ENCODE peak calls at places on chromosome 5, in seven cellular contexts. T is aorta; G is HS-5; R is Kasumi-1; Y is stimulated activated CD8-positive, alpha-beta memory T cell treated with anti-CD3 and anti-CD28 coated beads, Interleukin-2, amount 100 ng/mL, for 1 hour; P is activated CD4-positive, alpha-beta T cell treated with anti-CD3 and anti-CD28 coated beads for 24 hours; J is AG08396. X is an unnamed sample.

GRCh38 chr5:91632871-91633270 is 249.8 kb upstream of the ARRDC3 start:
- DNase-seq in G (no peak), J (no peak), R (no peak), P (no peak), Y (no peak), T (no peak), X (no peak)

GRCh38 chr5:135230326-135230925 is 168.6 kb downstream of the MACROH2A1 start:
- DNase-seq in T (peak), P (no peak), J (peak), Y (no peak), R (peak), G (no peak), X (peak)

GRCh38 chr5:19018822-19019221 is 969.2 kb downstream of the CDH18 start:
- DNase-seq in J (no peak), P (no peak), R (no peak), T (no peak), Y (no peak), G (no peak), X (no peak)

GRCh38 chr5:97471951-97472350 is 288.9 kb upstream of the RIOK2 start:
- DNase-seq in T (no peak), P (no peak), R (no peak), G (no peak), Y (no peak), J (no peak), X (no peak)

GRCh38 chr5:179620703-179621350 is 2.6 kb downstream of the HNRNPH1 start:
- DNase-seq in T (no peak), Y (no peak), P (no peak), R (no peak), G (no peak), J (no peak), X (no peak)

GRCh38 chr5:98993512-98993911 is 64.7 kb upstream of the CHD1 start:
- DNase-seq in Y (no peak), G (no peak), J (no peak), R (no peak), T (no peak), P (no peak), X (no peak)

GRCh38 chr5:118637947-118638670 is 350.2 kb downstream of the DTWD2 start:
- DNase-seq in P (no peak), T (no peak), Y (no peak), G (no peak), J (no peak), R (no peak), X (no peak)

GRCh38 chr5:82676663-82677062 is 398.5 kb upstream of the RPS23 start:
- DNase-seq in T (no peak), R (peak), J (no peak), G (no peak), P (peak), Y (no peak), X (no peak)

GRCh38 chr5:139710370-139711066 is 62.4 kb downstream of the CXXC5 start:
- DNase-seq in G (no peak), P (peak), J (peak), T (peak), Y (no peak), R (no peak), X (peak)

GRCh38 chr5:149153751-149154610 is 12.7 kb downstream of the ABLIM3 start:
- DNase-seq in J (peak), R (no peak), P (no peak), T (no peak), G (no peak), Y (no peak), X (peak)

GRCh38 chr5:69217154-69217731 is 17.4 kb upstream of the CDK7 start:
- DNase-seq in R (peak), T (no peak), Y (peak), P (peak), J (peak), G (no peak), X (no peak)

GRCh38 chr5:175444060-175444904 is at the start of gene DRD1:
- DNase-seq in Y (peak), R (no peak), P (peak), J (peak), G (no peak), T (peak), X (peak)

GRCh38 chr5:146027746-146028145 is 77.6 kb downstream of the PLAC8L1 start:
- DNase-seq in G (no peak), T (no peak), R (no peak), J (no peak), Y (no peak), P (no peak), X (no peak)

GRCh38 chr5:142435410-142436115 is 110.7 kb upstream of the SPRY4 start:
- DNase-seq in Y (no peak), J (no peak), T (no peak), P (no peak), R (no peak), G (no peak), X (no peak)

GRCh38 chr5:42840279-42840678 is 28.6 kb upstream of the SELENOP start:
- DNase-seq in J (peak), T (no peak), P (no peak), G (peak), Y (no peak), R (peak), X (peak)

GRCh38 chr5:172245046-172245445 is 38.5 kb downstream of the UBTD2 start:
- DNase-seq in J (no peak), R (no peak), Y (no peak), G (no peak), P (no peak), T (no peak), X (no peak)

X was measured in Right ventricle myocardium superior.